ENCODE peak calls at places on chromosomes 1 and 21, in seven cellular contexts. X is transverse colon; I is upper lobe of left lung; U is endodermal cell; F is Caco-2; B is naive thymus-derived CD4-positive, alpha-beta T cell; E is kidney epithelial cell. H is an unnamed sample. For H3K36me3, the result is how much of the 10 kb centered on the place peaks cover.

GRCh38 chr1:10771789-10772188 is 24.7 kb downstream of the CASZ1 start:
- DNase-seq in X (no peak), I (no peak), U (no peak), F (no peak), B (no peak), E (no peak), H (peak)

GRCh38 chr1:59994302-59995198 is 68.0 kb upstream of the CYP2J2 start:
- DNase-seq in X (no peak), I (no peak), U (no peak), F (no peak), B (no peak), E (peak), H (no peak)

GRCh38 chr1:15303912-15304311 is 56.9 kb downstream of the FHAD1 start:
- DNase-seq in X (no peak), I (no peak), U (no peak), F (no peak), B (no peak), E (no peak), H (no peak)

GRCh38 chr1:225425211-225425786 is 2.5 kb downstream of the LBR start:
- DNase-seq in X (no peak), I (no peak), U (peak), F (no peak), B (no peak), E (no peak), H (no peak)

GRCh38 chr1:221832617-221833016 is 90.7 kb upstream of the DUSP10 start:
- DNase-seq in X (no peak), I (no peak), U (no peak), F (no peak), B (no peak), E (no peak), H (no peak)

GRCh38 chr1:42876009-42876408 is 29.6 kb downstream of the ZNF691 start:
- DNase-seq in X (no peak), I (no peak), U (no peak), F (no peak), B (no peak), E (no peak), H (no peak)

GRCh38 chr1:155871390-155871789 is 12.0 kb downstream of the SYT11 start:
- DNase-seq in X (no peak), I (no peak), U (no peak), F (no peak), B (no peak), E (no peak), H (no peak)

GRCh38 chr1:186404454-186405051 is 28.9 kb downstream of the ODR4 start:
- DNase-seq in X (no peak), I (no peak), U (no peak), F (peak), B (peak), E (no peak), H (peak)

GRCh38 chr21:46024983-46025860 is 43.7 kb downstream of the COL6A1 start:
- DNase-seq in X (no peak), I (no peak), U (no peak), F (peak), B (no peak), E (no peak), H (no peak)

GRCh38 chr1:97108200-97108599 is 386.6 kb downstream of the PTBP2 start:
- DNase-seq in X (no peak), I (no peak), U (no peak), F (no peak), B (no peak), E (no peak), H (no peak)

GRCh38 chr1:209356909-209357498 is 226.5 kb upstream of the CAMK1G start:
- DNase-seq in X (no peak), I (no peak), U (no peak), F (no peak), B (no peak), E (no peak), H (no peak)

GRCh38 chr21:23223882-23224281 is 2225.7 kb downstream of the NCAM2 start:
- DNase-seq in X (no peak), I (no peak), U (no peak), F (no peak), B (no peak), E (no peak), H (no peak)

GRCh38 chr21:16358021-16358420 is 628.2 kb downstream of the USP25 start:
- DNase-seq in X (no peak), I (no peak), U (no peak), F (no peak), B (no peak), E (no peak), H (no peak)

GRCh38 chr1:188782220-188782841 is 1695.3 kb downstream of the BRINP3 start:
- DNase-seq in X (no peak), I (no peak), U (peak), F (peak), B (no peak), E (peak), H (peak)

GRCh38 chr1:53656062-53656915 is 82.7 kb downstream of the GLIS1 start:
- DNase-seq in X (no peak), I (no peak), U (no peak), F (no peak), B (no peak), E (no peak), H (no peak)

GRCh38 chr1:211132681-211133392 is 1.1 kb downstream of the KCNH1 start:
- DNase-seq in X (no peak), I (no peak), U (peak), F (no peak), B (no peak), E (no peak), H (no peak)

GRCh38 chr1:42737257-42737656 is 2.8 kb downstream of the CLDN19 start:
- DNase-seq in X (peak), I (no peak), U (peak), F (no peak), B (no peak), E (no peak), H (peak)

GRCh38 chr1:82562448-82562847 is 761.7 kb downstream of the ADGRL2 start:
- DNase-seq in X (no peak), I (no peak), U (no peak), F (no peak), B (no peak), E (no peak), H (no peak)

GRCh38 chr21:39136711-39137110 is 46.5 kb downstream of the PSMG1 start:
- DNase-seq in X (no peak), I (no peak), U (no peak), F (no peak), B (no peak), E (no peak), H (no peak)

GRCh38 chr1:236143104-236143948 is 987 bp downstream of the GPR137B start:
- DNase-seq in X (no peak), I (peak), U (peak), F (no peak), B (no peak), E (no peak), H (peak)

GRCh38 chr1:222887127-222887461 is 72.3 kb downstream of the DISP1 start:
- DNase-seq in X (no peak), I (no peak), U (no peak), F (no peak), B (no peak), E (no peak), H (no peak)

GRCh38 chr1:202498542-202498941 is 150.0 kb downstream of the PPP1R12B start:
- DNase-seq in X (no peak), I (no peak), U (no peak), F (no peak), B (no peak), E (no peak), H (no peak)

GRCh38 chr1:211478376-211478775 is 13.6 kb downstream of the RD3 start:
- DNase-seq in X (no peak), I (no peak), U (no peak), F (no peak), B (no peak), E (no peak), H (no peak)

DNA sequence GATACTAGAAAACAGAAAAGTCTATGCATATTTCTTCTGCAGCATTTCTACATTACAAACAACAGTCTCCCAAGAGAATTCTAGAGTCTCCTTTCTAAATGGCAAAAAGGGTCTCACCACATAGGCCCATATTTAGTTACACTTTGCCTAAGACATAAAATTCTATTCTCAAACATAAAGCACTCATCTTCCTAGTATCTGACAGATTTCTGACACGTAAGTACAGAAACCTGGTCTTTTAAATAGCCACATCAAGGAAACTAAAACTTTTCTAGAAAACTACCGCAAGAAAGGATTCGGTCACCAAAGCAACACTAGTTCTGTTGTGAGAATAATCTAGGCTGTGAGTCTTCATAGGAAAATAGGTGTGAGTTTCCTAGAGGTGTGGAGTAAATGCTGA is 33.6 kb upstream of the CTSK start:
- DNase-seq in X (no peak), I (no peak), U (no peak), F (no peak), B (peak), E (no peak), H (no peak)
- H3K36me3 ChIP-seq in X (under half), I (under half), U (half or more), F (under half), B (under half), E (under half), H (under half)

GRCh38 chr1:6043561-6043960 is 2.1 kb upstream of the KCNAB2 start:
- DNase-seq in X (no peak), I (no peak), U (no peak), F (no peak), B (no peak), E (no peak), H (no peak)
- H3K36me3 ChIP-seq in X (under half), I (under half), U (under half), F (under half), B (under half), E (under half), H (under half)

GRCh38 chr1:39368045-39368444 is 123.4 kb upstream of the BMP8A start:
- DNase-seq in X (no peak), I (no peak), U (no peak), F (no peak), B (no peak), E (no peak), H (no peak)
- H3K36me3 ChIP-seq in X (half or more), I (half or more), U (under half), F (under half), B (under half), E (under half), H (under half)

GRCh38 chr21:44969066-44969649 is 29.3 kb downstream of the SLX9 start:
- DNase-seq in X (no peak), I (peak), U (no peak), F (no peak), B (no peak), E (no peak), H (no peak)
- H3K36me3 ChIP-seq in X (under half), I (under half), U (under half), F (under half), B (under half), E (under half), H (under half)

GRCh38 chr1:8871965-8872399 is 6.5 kb downstream of the ENO1 start:
- DNase-seq in X (no peak), I (no peak), U (no peak), F (no peak), B (no peak), E (no peak), H (no peak)

GRCh38 chr1:8870605-8871538 is 7.6 kb downstream of the ENO1 start:
- DNase-seq in X (no peak), I (no peak), U (peak), F (no peak), B (no peak), E (no peak), H (peak)

GRCh38 chr1:8871539-8871935 is 6.9 kb downstream of the ENO1 start:
- DNase-seq in X (peak), I (no peak), U (peak), F (peak), B (no peak), E (no peak), H (peak)

GRCh38 chr1:8867878-8868567 is 10.5 kb downstream of the ENO1 start:
- DNase-seq in X (no peak), I (no peak), U (peak), F (no peak), B (no peak), E (no peak), H (no peak)

GRCh38 chr1:8870118-8870517 is 8.4 kb downstream of the ENO1 start:
- DNase-seq in X (no peak), I (no peak), U (peak), F (no peak), B (no peak), E (no peak), H (peak)
- H3K36me3 ChIP-seq in X (half or more), I (half or more), U (half or more), F (under half), B (half or more), E (under half), H (under half)

GRCh38 chr1:31478167-31478566 is 65.2 kb downstream of the SERINC2 start:
- DNase-seq in X (no peak), I (no peak), U (no peak), F (no peak), B (no peak), E (no peak), H (no peak)

GRCh38 chr1:31476891-31477846 is 64.2 kb downstream of the SERINC2 start:
- DNase-seq in X (no peak), I (peak), U (no peak), F (no peak), B (no peak), E (no peak), H (no peak)

GRCh38 chr1:31482478-31483011 is 69.5 kb downstream of the SERINC2 start:
- DNase-seq in X (no peak), I (no peak), U (no peak), F (no peak), B (no peak), E (no peak), H (peak)

GRCh38 chr1:31483012-31483946 is 70.3 kb downstream of the SERINC2 start:
- DNase-seq in X (peak), I (peak), U (no peak), F (no peak), B (no peak), E (peak), H (peak)

DNA sequence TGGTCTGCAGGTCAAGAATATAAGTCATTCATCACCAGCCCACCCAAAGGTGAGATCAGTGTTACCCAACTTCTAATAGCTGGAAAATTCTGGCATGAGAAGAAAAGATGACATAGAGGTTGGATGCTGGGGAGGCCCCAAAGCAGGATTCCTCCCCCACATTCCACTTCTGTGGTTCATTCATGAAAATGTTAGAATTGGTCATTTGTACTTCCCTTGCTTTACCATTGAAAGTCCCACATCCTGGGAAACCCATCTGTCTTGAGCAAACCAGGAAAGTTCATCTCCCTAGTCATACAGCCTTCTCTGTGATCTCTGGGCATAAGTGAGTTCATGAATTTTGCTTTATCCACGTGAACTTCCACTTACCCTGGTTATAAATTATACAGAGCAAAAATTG is 66.8 kb downstream of the SERINC2 start:
- DNase-seq in X (no peak), I (no peak), U (no peak), F (no peak), B (no peak), E (no peak), H (no peak)
- H3K36me3 ChIP-seq in X (under half), I (under half), U (under half), F (under half), B (under half), E (under half), H (under half)

GRCh38 chr1:238113222-238113621 is 222.5 kb upstream of the ZP4 start:
- DNase-seq in X (no peak), I (no peak), U (no peak), F (no peak), B (no peak), E (no peak), H (no peak)

GRCh38 chr1:238111521-238111920 is 220.8 kb upstream of the ZP4 start:
- DNase-seq in X (no peak), I (no peak), U (no peak), F (no peak), B (no peak), E (no peak), H (no peak)

GRCh38 chr1:238111081-238111480 is 220.4 kb upstream of the ZP4 start:
- DNase-seq in X (no peak), I (no peak), U (no peak), F (no peak), B (no peak), E (no peak), H (no peak)

GRCh38 chr1:238119060-238119459 is 228.3 kb upstream of the ZP4 start:
- DNase-seq in X (no peak), I (no peak), U (no peak), F (no peak), B (no peak), E (no peak), H (no peak)

GRCh38 chr1:238115852-238116251 is 225.1 kb upstream of the ZP4 start:
- DNase-seq in X (no peak), I (no peak), U (no peak), F (no peak), B (no peak), E (no peak), H (no peak)
- H3K36me3 ChIP-seq in X (under half), I (under half), U (under half), F (under half), B (under half), E (under half), H (under half)

GRCh38 chr1:12026586-12026985 is 7.3 kb downstream of the MIIP start:
- DNase-seq in X (no peak), I (no peak), U (no peak), F (no peak), B (no peak), E (no peak), H (no peak)

GRCh38 chr1:12031039-12031980 is 12.0 kb downstream of the MIIP start:
- DNase-seq in X (peak), I (no peak), U (peak), F (peak), B (no peak), E (no peak), H (peak)

GRCh38 chr1:12029720-12030339 is 10.5 kb downstream of the MIIP start:
- DNase-seq in X (no peak), I (peak), U (no peak), F (no peak), B (no peak), E (no peak), H (no peak)

GRCh38 chr1:12028957-12029511 is 9.7 kb downstream of the MIIP start:
- DNase-seq in X (no peak), I (no peak), U (no peak), F (no peak), B (no peak), E (no peak), H (no peak)

DNA sequence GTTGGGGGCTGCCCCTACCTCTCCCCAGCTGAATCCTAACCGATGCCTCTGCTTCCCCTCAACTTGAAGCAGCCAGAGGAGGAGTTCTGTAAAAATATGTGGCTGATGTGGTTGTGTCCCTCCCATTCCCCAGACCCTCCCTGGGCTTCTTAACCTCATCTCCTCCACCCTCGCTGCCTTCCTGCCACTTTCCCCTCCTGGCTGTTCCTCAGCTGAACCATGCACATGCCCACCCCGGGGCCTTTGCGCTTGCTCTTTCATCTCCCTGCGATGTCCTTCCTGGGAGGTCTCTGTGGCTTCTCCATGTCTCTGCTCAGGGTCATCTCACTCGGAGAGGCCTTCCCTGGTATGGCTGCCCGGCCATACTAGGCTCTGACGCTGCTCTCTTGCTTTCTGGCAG is 8.9 kb downstream of the MIIP start:
- DNase-seq in X (no peak), I (no peak), U (no peak), F (no peak), B (no peak), E (no peak), H (no peak)
- H3K36me3 ChIP-seq in X (under half), I (under half), U (half or more), F (under half), B (under half), E (under half), H (under half)

H was measured in small intestine.